ENCODE peak calls at places on chromosomes 2 and 18, in four cellular contexts. H, R, C and V are unnamed samples.
A peak's percentile ranks its signal among the peaks of the same experiment; 100 is the strongest.

GRCh38 chr18:53070706-53071105 is 730.7 kb downstream of the DCC start:
- DNase-seq in H (no peak), R (no peak), C (no peak), V (no peak)

GRCh38 chr2:238016526-238016925 is 44.3 kb upstream of the SCLY start:
- DNase-seq in H (no peak), R (no peak), C (no peak), V (no peak)

GRCh38 chr2:157193461-157193860 is 64.0 kb upstream of the GALNT5 start:
- DNase-seq in H (no peak), R (no peak), C (no peak), V (no peak)

GRCh38 chr2:11695576-11695975 is 25.6 kb upstream of the NTSR2 start:
- DNase-seq in H (no peak), R (no peak), C (no peak), V (no peak)

GRCh38 chr2:29322011-29322410 is 206.8 kb downstream of the CLIP4 start:
- DNase-seq in H (no peak), R (no peak), C (no peak), V (peak; percentile 42)

GRCh38 chr2:217459675-217460405 is 543.0 kb downstream of the TNS1 start:
- DNase-seq in H (no peak), R (no peak), C (no peak), V (no peak)

GRCh38 chr18:6055711-6056110 is 160.4 kb upstream of the TMEM200C start:
- DNase-seq in H (no peak), R (no peak), C (no peak), V (no peak)

GRCh38 chr2:134281815-134282419 is 28.0 kb downstream of the MGAT5 start:
- DNase-seq in H (no peak), R (no peak), C (no peak), V (peak; percentile 41)

GRCh38 chr2:177547122-177547521 is 154.5 kb downstream of the AGPS start:
- DNase-seq in H (peak; percentile 49), R (no peak), C (no peak), V (peak; percentile 92)

GRCh38 chr2:95158891-95159619 is 593 bp downstream of the ZNF514 start:
- DNase-seq in H (peak; percentile 75), R (peak; percentile 40), C (no peak), V (peak; percentile 45)

GRCh38 chr2:57720728-57721627 is 325.6 kb upstream of the VRK2 start:
- DNase-seq in H (peak; percentile 57), R (no peak), C (no peak), V (peak; percentile 76)

GRCh38 chr2:96760986-96761832 is 507 bp downstream of the CNNM4 start:
- DNase-seq in H (no peak), R (peak; percentile 29), C (no peak), V (no peak)

GRCh38 chr18:13577091-13577697 is 149.2 kb downstream of the FAM210A start:
- DNase-seq in H (peak; percentile 75), R (no peak), C (peak; percentile 70), V (peak; percentile 92)

GRCh38 chr2:138871312-138871711 is 91.1 kb upstream of the NXPH2 start:
- DNase-seq in H (no peak), R (no peak), C (no peak), V (no peak)

GRCh38 chr2:46333912-46334311 is 36.7 kb downstream of the EPAS1 start:
- DNase-seq in H (no peak), R (peak; percentile 42), C (no peak), V (no peak)

GRCh38 chr2:103132536-103133217 is 370.8 kb downstream of the TMEM182 start:
- DNase-seq in H (no peak), R (no peak), C (no peak), V (peak; percentile 44)

DNA sequence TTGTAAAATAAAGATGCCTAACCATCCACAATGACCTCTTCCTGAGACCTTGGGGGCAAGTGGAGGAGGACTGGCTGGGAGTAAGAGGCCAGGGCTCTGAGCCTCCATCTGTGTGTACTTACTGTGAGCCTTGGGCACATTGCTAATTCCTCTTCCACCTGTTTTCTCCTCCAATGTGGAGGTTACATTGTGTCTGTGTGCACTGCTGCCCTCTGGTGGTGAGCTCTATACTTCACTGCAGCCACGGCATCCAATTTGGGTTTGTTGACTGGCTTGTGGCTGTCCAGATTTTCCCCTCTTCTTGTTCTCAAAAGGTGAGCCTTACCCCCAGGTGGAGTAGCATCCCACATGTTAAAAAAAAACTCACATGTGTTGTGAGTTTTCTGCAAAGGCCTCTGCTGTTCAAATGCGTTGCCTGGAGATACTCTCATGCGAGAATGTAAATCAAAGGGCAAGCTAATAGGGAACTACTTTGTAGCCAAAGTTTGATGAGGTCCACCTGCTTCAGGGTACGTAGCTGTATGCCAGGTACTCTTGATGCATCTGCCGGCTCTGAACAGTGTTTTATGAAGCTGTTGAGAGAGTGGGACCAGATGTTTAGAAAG is 80.8 kb downstream of the APOB start:
- DNase-seq in H (peak; percentile 76), R (peak; percentile 78), C (peak; percentile 73), V (peak; percentile 64)
- TF ChIP-seq CTCF in H (peak; percentile 92), R (peak; percentile 79), C (peak; percentile 73), V (peak; percentile 78)

GRCh38 chr18:58241877-58242276 is 197.9 kb downstream of the NEDD4L start:
- DNase-seq in H (no peak), R (no peak), C (no peak), V (no peak)
- TF ChIP-seq CTCF in H (no peak), R (no peak), C (no peak), V (no peak)

GRCh38 chr18:32683044-32683443 is 89.8 kb downstream of the KLHL14 start:
- DNase-seq in H (no peak), R (no peak), C (no peak), V (no peak)
- TF ChIP-seq CTCF in H (no peak), R (no peak), C (no peak), V (no peak)

GRCh38 chr2:227347117-227347516 is 22.1 kb downstream of the MFF start:
- DNase-seq in H (no peak), R (no peak), C (no peak), V (no peak)
- TF ChIP-seq CTCF in H (no peak), R (no peak), C (no peak), V (no peak)

GRCh38 chr2:489838-490237 is 187.4 kb downstream of the TMEM18 start:
- DNase-seq in H (no peak), R (no peak), C (no peak), V (no peak)

GRCh38 chr2:492178-492577 is 185.0 kb downstream of the TMEM18 start:
- DNase-seq in H (no peak), R (no peak), C (no peak), V (no peak)

GRCh38 chr2:486381-486780 is 190.8 kb downstream of the TMEM18 start:
- DNase-seq in H (no peak), R (no peak), C (no peak), V (no peak)

GRCh38 chr2:489084-489483 is 188.1 kb downstream of the TMEM18 start:
- DNase-seq in H (no peak), R (no peak), C (no peak), V (no peak)

DNA sequence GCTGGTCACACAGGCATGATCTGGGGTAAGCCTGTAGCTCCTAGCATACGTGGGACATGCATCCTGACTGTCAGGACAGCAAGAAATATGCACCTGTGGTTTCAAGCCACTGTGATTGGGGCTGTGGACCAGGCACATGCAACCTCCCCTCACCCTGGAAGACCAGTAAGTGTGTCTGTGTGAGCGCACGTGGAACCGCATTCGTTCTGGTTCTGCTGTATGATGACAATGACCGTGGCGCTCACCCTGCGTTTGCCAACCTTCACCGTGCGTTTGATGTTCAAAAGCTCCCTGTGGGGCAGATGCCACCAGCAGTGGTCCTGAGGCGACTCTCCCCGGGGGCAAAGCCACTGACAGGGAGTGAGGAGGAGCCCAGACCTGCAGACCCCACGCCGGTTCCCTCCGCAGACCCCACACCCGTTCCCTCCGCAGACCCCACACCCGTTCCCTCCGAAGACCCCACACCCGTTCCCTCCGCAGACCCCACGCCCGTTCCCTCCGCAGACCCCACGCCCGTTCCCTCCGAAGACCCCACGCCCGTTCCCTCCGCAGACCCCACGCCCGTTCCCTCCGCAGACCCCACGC is 189.6 kb downstream of the TMEM18 start:
- DNase-seq in H (no peak), R (no peak), C (no peak), V (no peak)
- TF ChIP-seq CTCF in H (no peak), R (no peak), C (no peak), V (no peak)

DNA sequence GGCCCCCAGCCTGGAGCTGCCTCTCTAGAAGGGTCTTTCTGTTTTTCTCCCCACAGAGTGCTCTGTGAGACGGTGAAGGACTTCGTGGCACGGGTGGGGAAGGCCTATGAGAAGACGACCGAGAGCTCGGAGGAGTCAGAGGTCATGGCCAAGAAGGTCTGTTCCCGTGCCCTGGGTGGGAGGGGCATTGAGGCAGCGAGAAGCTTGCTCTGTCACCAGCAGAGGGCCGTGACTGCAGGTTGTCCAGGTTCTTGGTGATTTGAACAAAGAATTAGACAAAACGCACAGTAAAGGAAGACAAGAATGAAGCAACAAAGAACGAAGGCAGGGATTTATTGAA is 93.9 kb downstream of the DGKD start:
- DNase-seq in H (no peak), R (peak; percentile 7), C (no peak), V (peak; percentile 29)
- TF ChIP-seq CTCF in H (no peak), R (no peak), C (no peak), V (peak; percentile 15)

DNA sequence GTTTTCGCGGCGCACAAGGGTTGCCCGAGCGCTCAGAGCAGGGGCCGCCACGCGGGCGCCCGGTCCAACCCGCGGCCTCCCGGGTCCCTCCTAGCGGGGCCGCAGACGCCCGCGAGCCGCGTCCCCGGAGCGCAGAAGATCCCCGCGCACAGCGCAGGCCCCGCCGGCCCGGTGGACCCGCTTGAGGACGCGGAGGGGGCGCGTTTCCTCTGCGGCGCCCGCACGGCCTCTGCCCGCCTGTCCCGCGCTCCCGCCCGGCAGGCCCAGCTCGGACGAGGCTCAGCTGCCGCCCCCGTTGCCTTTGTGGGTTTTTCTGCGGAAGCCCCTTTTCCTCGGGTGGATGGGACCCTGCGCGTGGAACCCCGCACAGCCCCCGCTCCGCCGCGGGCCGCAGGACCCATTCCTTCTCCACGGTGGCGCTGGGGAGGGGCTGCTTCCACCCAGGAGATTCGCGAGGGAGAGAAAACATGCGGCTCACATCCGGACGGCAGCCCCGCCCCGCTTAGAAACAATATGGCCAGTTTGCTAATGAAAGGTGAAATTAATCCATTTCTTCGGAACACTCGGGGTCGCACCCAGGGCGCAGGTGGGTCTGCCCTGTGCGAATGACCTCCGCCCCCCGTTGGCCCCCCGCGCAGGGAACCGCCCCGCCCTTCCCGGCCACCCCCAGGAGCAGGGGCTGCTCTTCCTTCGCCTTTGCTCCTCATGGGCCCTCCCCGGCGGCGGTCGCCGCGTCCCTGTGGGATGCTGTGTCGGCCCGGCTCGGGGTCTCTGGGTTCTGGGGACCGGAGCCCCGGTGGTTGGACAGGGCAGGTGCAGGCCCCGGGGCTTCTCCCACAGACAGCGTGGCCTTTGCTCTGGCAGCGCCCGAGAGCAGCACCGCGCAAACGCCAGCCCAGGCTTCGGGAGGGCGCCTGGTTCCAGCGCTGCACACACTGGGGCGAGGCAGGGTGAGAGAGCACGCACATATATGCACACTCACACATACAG is 9.3 kb upstream of the KCNG2 start:
- DNase-seq in H (no peak), R (no peak), C (no peak), V (no peak)
- TF ChIP-seq CTCF in H (no peak), R (no peak), C (no peak), V (no peak)